ENCODE peak calls at places on chromosome 19, in eight cellular contexts. One of them, this sample, is unnamed.

GRCh38 chr19:54586397-54586796 is 7.0 kb upstream of the LILRA1 start:
- DNase-seq in OCI-LY7: no peak
- DNase-seq in SK-N-SH: no peak
- DNase-seq in A549: no peak
- DNase-seq in fibroblast of the aortic adventitia: no peak
- DNase-seq in lung: peak; percentile 9
- DNase-seq in neural progenitor cell: no peak
- DNase-seq in WTC11: no peak
- DNase-seq in this sample: no peak

GRCh38 chr19:3162418-3163229 is 15.9 kb upstream of the S1PR4 start:
- DNase-seq in WTC11: no peak
- DNase-seq in fibroblast of the aortic adventitia: no peak
- DNase-seq in SK-N-SH: peak; percentile 66
- DNase-seq in A549: peak; percentile 50
- DNase-seq in OCI-LY7: peak; percentile 55
- DNase-seq in neural progenitor cell: no peak
- DNase-seq in lung: no peak
- DNase-seq in this sample: no peak

GRCh38 chr19:1799695-1800342 is 12.3 kb downstream of the ATP8B3 start:
- DNase-seq in WTC11: no peak
- DNase-seq in OCI-LY7: no peak
- DNase-seq in lung: no peak
- DNase-seq in neural progenitor cell: no peak
- DNase-seq in SK-N-SH: no peak
- DNase-seq in fibroblast of the aortic adventitia: no peak
- DNase-seq in A549: no peak
- DNase-seq in this sample: no peak

GRCh38 chr19:52679598-52679997 is 41.4 kb upstream of the ZNF83 start:
- DNase-seq in OCI-LY7: no peak
- DNase-seq in A549: no peak
- DNase-seq in lung: no peak
- DNase-seq in neural progenitor cell: no peak
- DNase-seq in SK-N-SH: peak; percentile 43
- DNase-seq in WTC11: no peak
- DNase-seq in fibroblast of the aortic adventitia: no peak
- DNase-seq in this sample: no peak

GRCh38 chr19:1684573-1684912 is 32.1 kb upstream of the TCF3 start:
- DNase-seq in SK-N-SH: no peak
- DNase-seq in A549: no peak
- DNase-seq in neural progenitor cell: no peak
- DNase-seq in WTC11: no peak
- DNase-seq in fibroblast of the aortic adventitia: no peak
- DNase-seq in OCI-LY7: no peak
- DNase-seq in lung: no peak
- DNase-seq in this sample: no peak

GRCh38 chr19:58328999-58329398 is 2.2 kb downstream of the ZSCAN22 start:
- DNase-seq in WTC11: peak; percentile 77
- DNase-seq in neural progenitor cell: peak; percentile 84
- DNase-seq in SK-N-SH: peak; percentile 61
- DNase-seq in lung: no peak
- DNase-seq in A549: peak; percentile 44
- DNase-seq in fibroblast of the aortic adventitia: no peak
- DNase-seq in OCI-LY7: peak; percentile 59
- DNase-seq in this sample: peak; percentile 70

GRCh38 chr19:52734340-52734892 is 428 bp downstream of the ZNF611 start:
- DNase-seq in neural progenitor cell: peak; percentile 59
- DNase-seq in A549: no peak
- DNase-seq in SK-N-SH: peak; percentile 74
- DNase-seq in WTC11: peak; percentile 29
- DNase-seq in fibroblast of the aortic adventitia: peak; percentile 11
- DNase-seq in OCI-LY7: no peak
- DNase-seq in lung: no peak
- DNase-seq in this sample: peak; percentile 46

GRCh38 chr19:15197275-15198005 is 3.4 kb downstream of the NOTCH3 start:
- DNase-seq in lung: no peak
- DNase-seq in SK-N-SH: peak; percentile 67
- DNase-seq in fibroblast of the aortic adventitia: no peak
- DNase-seq in A549: no peak
- DNase-seq in OCI-LY7: peak; percentile 60
- DNase-seq in WTC11: no peak
- DNase-seq in neural progenitor cell: no peak
- DNase-seq in this sample: no peak

GRCh38 chr19:50992666-50993035 is 8.8 kb downstream of the KLK8 start:
- DNase-seq in WTC11: no peak
- DNase-seq in lung: no peak
- DNase-seq in A549: no peak
- DNase-seq in OCI-LY7: no peak
- DNase-seq in SK-N-SH: no peak
- DNase-seq in neural progenitor cell: no peak
- DNase-seq in fibroblast of the aortic adventitia: no peak
- DNase-seq in this sample: no peak

GRCh38 chr19:11448410-11448809 is 13.0 kb downstream of the PRKCSH start:
- DNase-seq in fibroblast of the aortic adventitia: no peak
- DNase-seq in neural progenitor cell: no peak
- DNase-seq in SK-N-SH: peak; percentile 26
- DNase-seq in A549: no peak
- DNase-seq in lung: no peak
- DNase-seq in OCI-LY7: no peak
- DNase-seq in WTC11: no peak
- DNase-seq in this sample: no peak

GRCh38 chr19:19643158-19644053 is at the start of gene GMIP:
- DNase-seq in A549: peak; percentile 44
- DNase-seq in WTC11: peak; percentile 93
- DNase-seq in lung: peak; percentile 74
- DNase-seq in neural progenitor cell: peak; percentile 88
- DNase-seq in fibroblast of the aortic adventitia: peak; percentile 42
- DNase-seq in OCI-LY7: peak; percentile 85
- DNase-seq in SK-N-SH: peak; percentile 93
- DNase-seq in this sample: peak; percentile 86

DNA sequence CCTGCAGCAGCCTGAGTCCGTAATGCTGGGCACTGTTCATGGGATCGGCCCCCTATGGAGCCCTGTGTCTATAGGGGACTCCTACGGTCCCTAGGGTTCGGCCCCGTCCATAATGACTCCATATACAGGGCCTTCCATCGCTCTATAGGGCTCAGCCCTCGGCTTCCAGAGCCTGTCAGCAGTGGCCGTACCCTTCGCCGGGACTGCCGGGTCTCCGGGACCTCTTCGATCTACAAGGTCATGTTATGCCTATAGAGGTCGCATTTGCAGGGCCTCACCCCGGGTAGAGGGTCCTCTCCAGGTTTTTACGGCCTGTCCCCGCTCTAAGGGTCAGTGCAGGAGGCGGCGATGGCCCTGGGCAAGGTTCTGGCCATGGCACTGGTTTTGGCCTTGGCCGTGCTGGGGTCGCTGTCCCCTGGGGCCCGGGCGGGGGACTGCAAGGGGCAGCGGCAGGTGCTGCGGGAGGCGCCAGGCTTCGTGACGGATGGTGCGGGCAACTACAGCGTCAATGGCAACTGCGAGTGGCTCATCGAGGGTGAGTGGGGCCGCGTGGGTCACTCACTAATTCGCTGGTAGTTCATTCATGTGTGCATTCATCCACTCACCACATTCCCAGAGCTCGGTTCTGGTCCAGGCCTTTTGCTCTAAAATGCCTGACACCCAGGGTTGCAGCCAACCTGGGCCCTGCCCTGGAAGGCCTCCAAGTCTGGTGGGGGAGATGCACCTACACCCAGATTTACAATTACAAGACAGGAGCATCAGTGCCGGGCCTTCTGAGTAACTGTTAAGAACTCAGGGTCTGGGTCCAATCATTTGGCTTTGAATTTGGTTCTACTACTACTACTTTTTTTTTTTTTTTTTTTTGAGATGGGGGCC is 699 bp downstream of the MEGF8 start:
- DNase-seq in SK-N-SH: peak; percentile 62
- DNase-seq in OCI-LY7: peak; percentile 48
- DNase-seq in A549: no peak
- DNase-seq in WTC11: peak; percentile 52
- DNase-seq in neural progenitor cell: no peak
- DNase-seq in lung: no peak
- DNase-seq in fibroblast of the aortic adventitia: no peak
- DNase-seq in this sample: peak; percentile 50
- TF ChIP-seq CTCF in SK-N-SH: peak; percentile 34
- TF ChIP-seq CTCF in OCI-LY7: peak; percentile 69
- TF ChIP-seq CTCF in A549: peak; percentile 43
- TF ChIP-seq CTCF in WTC11: no peak
- TF ChIP-seq CTCF in neural progenitor cell: peak; percentile 11
- TF ChIP-seq CTCF in lung: no peak
- TF ChIP-seq CTCF in fibroblast of the aortic adventitia: no peak
- TF ChIP-seq CTCF in this sample: peak; percentile 9

GRCh38 chr19:4448147-4448985 is 9.2 kb downstream of the UBXN6 start:
- DNase-seq in OCI-LY7: no peak
- DNase-seq in lung: no peak
- DNase-seq in A549: no peak
- DNase-seq in WTC11: no peak
- DNase-seq in fibroblast of the aortic adventitia: no peak
- DNase-seq in neural progenitor cell: no peak
- DNase-seq in SK-N-SH: peak; percentile 31
- DNase-seq in this sample: no peak

GRCh38 chr19:4449022-4449825 is 8.4 kb downstream of the UBXN6 start:
- DNase-seq in A549: no peak
- DNase-seq in fibroblast of the aortic adventitia: peak; percentile 42
- DNase-seq in lung: no peak
- DNase-seq in SK-N-SH: peak; percentile 41
- DNase-seq in OCI-LY7: no peak
- DNase-seq in WTC11: no peak
- DNase-seq in neural progenitor cell: no peak
- DNase-seq in this sample: no peak

GRCh38 chr19:4445963-4446668 is 11.5 kb downstream of the UBXN6 start:
- DNase-seq in OCI-LY7: no peak
- DNase-seq in A549: no peak
- DNase-seq in WTC11: no peak
- DNase-seq in neural progenitor cell: no peak
- DNase-seq in lung: no peak
- DNase-seq in fibroblast of the aortic adventitia: no peak
- DNase-seq in SK-N-SH: peak; percentile 35
- DNase-seq in this sample: no peak

GRCh38 chr19:4446801-4447200 is 10.8 kb downstream of the UBXN6 start:
- DNase-seq in lung: no peak
- DNase-seq in WTC11: no peak
- DNase-seq in fibroblast of the aortic adventitia: no peak
- DNase-seq in neural progenitor cell: no peak
- DNase-seq in OCI-LY7: no peak
- DNase-seq in SK-N-SH: no peak
- DNase-seq in A549: no peak
- DNase-seq in this sample: no peak

GRCh38 chr19:4447327-4448146 is 10.1 kb downstream of the UBXN6 start:
- DNase-seq in A549: no peak
- DNase-seq in OCI-LY7: no peak
- DNase-seq in neural progenitor cell: no peak
- DNase-seq in lung: no peak
- DNase-seq in fibroblast of the aortic adventitia: no peak
- DNase-seq in SK-N-SH: peak; percentile 27
- DNase-seq in WTC11: no peak
- DNase-seq in this sample: no peak
- TF ChIP-seq CTCF in A549: no peak
- TF ChIP-seq CTCF in OCI-LY7: no peak
- TF ChIP-seq CTCF in neural progenitor cell: no peak
- TF ChIP-seq CTCF in lung: no peak
- TF ChIP-seq CTCF in fibroblast of the aortic adventitia: no peak
- TF ChIP-seq CTCF in SK-N-SH: no peak
- TF ChIP-seq CTCF in WTC11: no peak
- TF ChIP-seq CTCF in this sample: no peak

GRCh38 chr19:13574933-13575332 is 68.7 kb upstream of the CACNA1A start:
- DNase-seq in lung: no peak
- DNase-seq in fibroblast of the aortic adventitia: peak; percentile 21
- DNase-seq in WTC11: peak; percentile 47
- DNase-seq in SK-N-SH: peak; percentile 43
- DNase-seq in A549: peak; percentile 28
- DNase-seq in neural progenitor cell: peak; percentile 61
- DNase-seq in OCI-LY7: peak; percentile 8
- DNase-seq in this sample: peak; percentile 24
- TF ChIP-seq CTCF in lung: no peak
- TF ChIP-seq CTCF in fibroblast of the aortic adventitia: peak; percentile 51
- TF ChIP-seq CTCF in WTC11: no peak
- TF ChIP-seq CTCF in SK-N-SH: peak; percentile 54
- TF ChIP-seq CTCF in A549: peak; percentile 34
- TF ChIP-seq CTCF in neural progenitor cell: peak; percentile 59
- TF ChIP-seq CTCF in OCI-LY7: peak; percentile 47
- TF ChIP-seq CTCF in this sample: peak; percentile 35

GRCh38 chr19:49120325-49120683 is 960 bp downstream of the PPFIA3 start:
- DNase-seq in WTC11: no peak
- DNase-seq in fibroblast of the aortic adventitia: no peak
- DNase-seq in OCI-LY7: no peak
- DNase-seq in lung: no peak
- DNase-seq in SK-N-SH: no peak
- DNase-seq in neural progenitor cell: no peak
- DNase-seq in A549: no peak
- DNase-seq in this sample: no peak

GRCh38 chr19:49117677-49118564 is 1.0 kb downstream of the C19orf73 start:
- DNase-seq in lung: no peak
- DNase-seq in A549: no peak
- DNase-seq in fibroblast of the aortic adventitia: no peak
- DNase-seq in WTC11: no peak
- DNase-seq in OCI-LY7: peak; percentile 15
- DNase-seq in SK-N-SH: peak; percentile 17
- DNase-seq in neural progenitor cell: no peak
- DNase-seq in this sample: no peak

GRCh38 chr19:49119411-49120324 is at the start of gene PPFIA3:
- DNase-seq in A549: peak; percentile 62
- DNase-seq in SK-N-SH: peak; percentile 72
- DNase-seq in lung: no peak
- DNase-seq in OCI-LY7: no peak
- DNase-seq in WTC11: peak; percentile 63
- DNase-seq in neural progenitor cell: peak; percentile 93
- DNase-seq in fibroblast of the aortic adventitia: peak; percentile 46
- DNase-seq in this sample: peak; percentile 85

GRCh38 chr19:49120868-49121267 is 1.5 kb downstream of the PPFIA3 start:
- DNase-seq in WTC11: no peak
- DNase-seq in neural progenitor cell: no peak
- DNase-seq in SK-N-SH: no peak
- DNase-seq in lung: no peak
- DNase-seq in OCI-LY7: peak; percentile 33
- DNase-seq in A549: no peak
- DNase-seq in fibroblast of the aortic adventitia: no peak
- DNase-seq in this sample: no peak

DNA sequence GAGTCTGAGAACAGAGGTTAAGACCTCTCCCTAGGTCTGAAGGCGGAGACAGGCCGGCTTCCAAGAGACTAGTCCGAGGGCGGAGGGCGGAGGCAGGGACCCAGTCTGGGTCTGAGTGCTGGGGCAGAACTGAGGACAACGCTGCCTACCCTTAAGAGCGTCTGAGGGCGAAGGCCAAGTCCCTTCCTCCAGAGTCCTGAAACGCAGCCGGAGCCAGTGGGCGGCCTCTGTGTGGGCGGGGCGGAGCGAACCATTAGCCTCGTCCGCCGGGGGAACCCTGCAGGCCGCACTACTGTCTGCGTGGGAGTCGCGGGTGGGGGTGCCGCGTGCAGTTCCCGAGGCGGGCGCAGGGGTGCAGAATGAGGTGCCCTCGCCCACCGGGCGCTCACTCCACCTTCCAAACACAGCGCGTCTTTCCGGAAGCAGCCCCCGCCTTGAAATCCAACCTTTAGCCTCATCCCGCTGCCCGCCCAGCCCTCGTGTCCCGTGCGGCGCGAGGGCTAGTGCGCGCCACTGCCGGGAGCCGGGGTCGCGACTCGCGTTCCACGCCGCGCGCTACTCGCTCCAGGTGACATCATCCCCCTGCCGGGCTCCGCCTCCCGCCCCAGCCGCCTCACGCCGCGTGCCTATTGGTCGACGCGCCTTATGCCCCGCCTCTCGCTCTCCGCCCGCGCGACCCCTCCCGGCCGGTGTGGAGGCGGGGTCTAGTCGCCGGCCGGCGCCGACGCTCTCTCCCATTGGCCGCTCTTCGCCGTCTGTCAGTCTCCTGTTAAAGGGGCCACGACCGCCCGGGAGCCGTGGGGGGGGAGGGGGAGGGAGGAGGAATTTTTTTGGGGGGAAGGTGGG is at the start of gene C19orf73:
- DNase-seq in SK-N-SH: peak; percentile 99
- DNase-seq in neural progenitor cell: peak; percentile 97
- DNase-seq in fibroblast of the aortic adventitia: peak; percentile 90
- DNase-seq in WTC11: peak; percentile 94
- DNase-seq in A549: peak; percentile 98
- DNase-seq in OCI-LY7: peak; percentile 95
- DNase-seq in lung: peak; percentile 93
- DNase-seq in this sample: peak; percentile 96
- TF ChIP-seq CTCF in SK-N-SH: peak; percentile 13
- TF ChIP-seq CTCF in neural progenitor cell: no peak
- TF ChIP-seq CTCF in fibroblast of the aortic adventitia: peak; percentile 26
- TF ChIP-seq CTCF in WTC11: no peak
- TF ChIP-seq CTCF in A549: no peak
- TF ChIP-seq CTCF in OCI-LY7: peak; percentile 7
- TF ChIP-seq CTCF in lung: no peak
- TF ChIP-seq CTCF in this sample: no peak

This sample was measured in nephron progenitor cell.